ENCODE peak calls at places on chromosome 3, in five cellular contexts. X is NCI-H510A; W is cardiac fibroblast; U is activated naive CD8-positive, alpha-beta T cell treated with anti-CD3 and anti-CD28 coated beads, Interleukin-2, amount 50 U/mL, for 24 hours; G is Kasumi-1. D is an unnamed sample.

GRCh38 chr3:100073049-100073422 is 41.3 kb downstream of the FILIP1L start:
- DNase-seq in X (no peak), W (no peak), U (no peak), G (no peak), D (no peak)

GRCh38 chr3:161263057-161263456 is 41.9 kb downstream of the NMD3 start:
- DNase-seq in X (no peak), W (peak), U (no peak), G (no peak), D (no peak)

GRCh38 chr3:167113466-167113865 is 266.6 kb downstream of the ZBBX start:
- DNase-seq in X (no peak), W (no peak), U (no peak), G (peak), D (no peak)

GRCh38 chr3:119582178-119582577 is 2.9 kb downstream of the ADPRH start:
- DNase-seq in X (no peak), W (peak), U (peak), G (no peak), D (no peak)

GRCh38 chr3:35043040-35043439 is 596.3 kb upstream of the ARPP21 start:
- DNase-seq in X (no peak), W (no peak), U (no peak), G (no peak), D (no peak)

GRCh38 chr3:129596194-129597086 is 10.0 kb downstream of the PLXND1 start:
- DNase-seq in X (peak), W (peak), U (no peak), G (peak), D (peak)

GRCh38 chr3:4821331-4821730 is 157.9 kb upstream of the BHLHE40 start:
- DNase-seq in X (no peak), W (no peak), U (no peak), G (no peak), D (no peak)

GRCh38 chr3:30630238-30631030 is 24.0 kb downstream of the TGFBR2 start:
- DNase-seq in X (no peak), W (no peak), U (no peak), G (no peak), D (no peak)

GRCh38 chr3:189269356-189269755 is 97.6 kb downstream of the TPRG1 start:
- DNase-seq in X (no peak), W (peak), U (no peak), G (no peak), D (no peak)

GRCh38 chr3:152444029-152444641 is 175.4 kb downstream of the MBNL1 start:
- DNase-seq in X (no peak), W (peak), U (no peak), G (peak), D (peak)

GRCh38 chr3:141148770-141149169 is 82.9 kb upstream of the PXYLP1 start:
- DNase-seq in X (no peak), W (no peak), U (no peak), G (no peak), D (no peak)

GRCh38 chr3:172289583-172289982 is 158.7 kb downstream of the GHSR start:
- DNase-seq in X (no peak), W (no peak), U (no peak), G (no peak), D (no peak)

GRCh38 chr3:42526616-42527367 is 24.3 kb downstream of the VIPR1 start:
- DNase-seq in X (no peak), W (no peak), U (peak), G (peak), D (peak)

GRCh38 chr3:88362428-88362827 is 212.7 kb downstream of the C3orf38 start:
- DNase-seq in X (no peak), W (no peak), U (no peak), G (no peak), D (no peak)

GRCh38 chr3:19149388-19149787 is 1.1 kb downstream of the KCNH8 start:
- DNase-seq in X (no peak), W (peak), U (peak), G (peak), D (peak)

GRCh38 chr3:37863949-37864822 is 2.5 kb downstream of the CTDSPL start:
- DNase-seq in X (no peak), W (no peak), U (no peak), G (no peak), D (peak)

D was measured in SW480.